ENCODE peak calls at places on chromosomes 4 and X, in eight cellular contexts. G is colonic mucosa; C is cardiac muscle cell; M is PC-3; T is pancreas; W is CD8-positive, alpha-beta T cell; S is breast epithelium; Y is transverse colon. X is an unnamed sample.

GRCh38 chrX:1394731-1395501 is 3.0 kb upstream of the SLC25A6 start:
- DNase-seq in S (no peak), W (no peak), C (no peak), T (no peak), Y (no peak), M (no peak), G (no peak), X (no peak)

GRCh38 chrX:45598841-45599240 is 398.2 kb upstream of the DIPK2B start:
- DNase-seq in M (no peak), G (no peak), T (no peak), C (no peak), W (no peak), Y (no peak), S (no peak), X (no peak)

GRCh38 chrX:119155416-119156035 is 27.9 kb upstream of the KIAA1210 start:
- DNase-seq in Y (peak), W (no peak), G (peak), T (no peak), C (no peak), M (peak), S (no peak), X (no peak)

GRCh38 chrX:132001127-132001526 is 22.0 kb upstream of the STK26 start:
- DNase-seq in S (no peak), W (no peak), G (no peak), T (no peak), Y (no peak), M (peak), C (no peak), X (no peak)

GRCh38 chr4:23959401-23960148 is 69.7 kb upstream of the PPARGC1A start:
- DNase-seq in Y (no peak), W (no peak), T (peak), C (no peak), S (no peak), M (no peak), G (no peak), X (no peak)

GRCh38 chr4:143260750-143261149 is 75.9 kb upstream of the GAB1 start:
- DNase-seq in G (no peak), C (no peak), M (no peak), T (no peak), S (no peak), W (no peak), Y (no peak), X (no peak)

GRCh38 chr4:40099010-40099409 is 42.4 kb downstream of the N4BP2 start:
- DNase-seq in Y (no peak), G (no peak), T (no peak), C (no peak), W (no peak), S (no peak), M (no peak), X (no peak)

GRCh38 chr4:111961806-111962205 is 183.4 kb upstream of the FAM241A start:
- DNase-seq in W (no peak), G (no peak), S (no peak), M (no peak), T (no peak), Y (no peak), C (no peak), X (no peak)

GRCh38 chrX:154512879-154513553 is 3.0 kb downstream of the FAM3A start:
- DNase-seq in S (no peak), W (no peak), C (no peak), Y (no peak), G (no peak), M (no peak), T (no peak), X (no peak)

GRCh38 chrX:44938111-44938510 is 65.1 kb downstream of the KDM6A start:
- DNase-seq in M (no peak), G (no peak), W (no peak), C (no peak), Y (no peak), T (no peak), S (no peak), X (no peak)

GRCh38 chr4:82372502-82372873 is 1.3 kb downstream of the HNRNPD start:
- DNase-seq in Y (peak), M (peak), C (peak), S (peak), G (peak), W (peak), T (peak), X (no peak)

GRCh38 chr4:54277691-54278090 is 48.6 kb downstream of the PDGFRA start:
- DNase-seq in T (peak), Y (no peak), S (no peak), M (peak), G (no peak), W (no peak), C (no peak), X (no peak)

GRCh38 chr4:128322986-128323385 is 35.4 kb upstream of the PGRMC2 start:
- DNase-seq in M (peak), C (no peak), Y (no peak), W (no peak), S (no peak), T (no peak), G (no peak), X (no peak)

GRCh38 chr4:25827373-25827772 is 35.4 kb downstream of the SEL1L3 start:
- DNase-seq in Y (no peak), W (no peak), M (no peak), G (no peak), S (no peak), C (no peak), T (no peak), X (no peak)

GRCh38 chr4:168551945-168552695 is 55.3 kb downstream of the PALLD start:
- DNase-seq in C (no peak), T (no peak), M (peak), G (no peak), Y (no peak), S (no peak), W (no peak), X (no peak)

GRCh38 chr4:140856692-140857091 is 100.5 kb upstream of the TBC1D9 start:
- DNase-seq in T (no peak), M (peak), G (no peak), W (no peak), S (peak), C (no peak), Y (no peak), X (no peak)

GRCh38 chrX:69019073-69019890 is 146.0 kb downstream of the PJA1 start:
- DNase-seq in T (no peak), M (no peak), S (no peak), G (no peak), Y (no peak), C (no peak), W (no peak), X (no peak)

GRCh38 chr4:17846256-17846655 is 35.5 kb downstream of the NCAPG start:
- DNase-seq in M (peak), G (no peak), C (no peak), T (no peak), Y (no peak), W (no peak), S (no peak), X (no peak)

GRCh38 chr4:13640149-13640671 is 12.7 kb upstream of the BOD1L1 start:
- DNase-seq in G (no peak), Y (no peak), T (no peak), M (peak), S (no peak), C (no peak), W (no peak), X (no peak)

GRCh38 chr4:73341454-73341853 is 62.6 kb upstream of the ALB start:
- DNase-seq in M (peak), C (peak), G (peak), T (peak), Y (peak), S (peak), W (no peak), X (peak)

GRCh38 chr4:98626350-98626749 is 32.1 kb downstream of the TSPAN5 start:
- DNase-seq in T (no peak), S (no peak), M (peak), Y (no peak), G (no peak), C (no peak), W (no peak), X (no peak)

GRCh38 chrX:150446995-150447394 is 83.9 kb downstream of the MAMLD1 start:
- DNase-seq in T (no peak), Y (no peak), C (no peak), S (no peak), G (no peak), M (no peak), W (no peak), X (no peak)

GRCh38 chr4:104017213-104017612 is 297.4 kb upstream of the TACR3 start:
- DNase-seq in C (no peak), T (no peak), M (no peak), G (no peak), W (no peak), S (no peak), Y (no peak), X (no peak)

GRCh38 chr4:60617731-60618130 is 582.4 kb upstream of the ADGRL3 start:
- DNase-seq in W (no peak), M (no peak), C (no peak), G (no peak), T (no peak), Y (no peak), S (no peak), X (no peak)

GRCh38 chr4:8599657-8600056 is 7.1 kb downstream of the CPZ start:
- DNase-seq in C (no peak), M (no peak), G (no peak), W (no peak), S (no peak), Y (no peak), T (no peak), X (no peak)

GRCh38 chr4:3366893-3367775 is 74.3 kb downstream of the RGS12 start:
- DNase-seq in W (no peak), Y (no peak), G (no peak), T (no peak), C (no peak), M (no peak), S (no peak), X (no peak)

GRCh38 chrX:154541896-154542722 is 4.5 kb downstream of the G6PD start:
- DNase-seq in M (peak), W (peak), Y (peak), C (no peak), S (peak), T (peak), G (peak), X (no peak)

GRCh38 chr4:55398966-55399365 is 3.2 kb downstream of the TMEM165 start:
- DNase-seq in W (no peak), Y (no peak), S (no peak), G (no peak), M (no peak), C (peak), T (no peak), X (no peak)

GRCh38 chr4:153146031-153146430 is 58.2 kb upstream of the TRIM2 start:
- DNase-seq in G (no peak), Y (no peak), C (no peak), M (no peak), T (no peak), W (no peak), S (no peak), X (no peak)

GRCh38 chrX:38052096-38052495 is 45.7 kb downstream of the SYTL5 start:
- DNase-seq in C (no peak), G (no peak), W (no peak), Y (no peak), T (no peak), S (no peak), M (peak), X (no peak)

GRCh38 chr4:161949941-161950725 is 213.7 kb downstream of the FSTL5 start:
- DNase-seq in C (no peak), S (no peak), Y (no peak), M (no peak), G (no peak), T (no peak), W (no peak), X (no peak)

GRCh38 chrX:27444093-27444908 is 18.8 kb downstream of the PPP4R3C start:
- DNase-seq in W (no peak), M (no peak), S (no peak), T (peak), G (no peak), C (no peak), Y (no peak), X (no peak)

GRCh38 chrX:45518552-45518951 is 317.9 kb upstream of the DIPK2B start:
- DNase-seq in M (no peak), T (no peak), G (no peak), W (no peak), S (no peak), Y (no peak), C (no peak), X (no peak)

GRCh38 chrX:22192419-22193086 is 80.2 kb upstream of the CBLL2 start:
- DNase-seq in S (peak), G (peak), M (peak), W (peak), Y (peak), T (peak), C (peak), X (no peak)

GRCh38 chr4:6177587-6178197 is 22.7 kb downstream of the JAKMIP1 start:
- DNase-seq in G (no peak), Y (peak), W (peak), T (no peak), S (no peak), M (no peak), C (no peak), X (no peak)

GRCh38 chr4:128793859-128794667 is 15.4 kb upstream of the JADE1 start:
- DNase-seq in S (no peak), T (no peak), C (no peak), W (no peak), G (no peak), Y (no peak), M (no peak), X (no peak)

GRCh38 chr4:78776729-78777555 is 792 bp downstream of the BMP2K start:
- DNase-seq in Y (peak), C (peak), S (peak), M (peak), W (peak), T (peak), G (peak), X (no peak)

GRCh38 chr4:78776031-78776728 is at the start of gene BMP2K:
- DNase-seq in C (peak), S (peak), T (peak), Y (peak), M (peak), W (peak), G (peak), X (peak)

GRCh38 chr4:78772526-78773084 is 3.5 kb upstream of the BMP2K start:
- DNase-seq in C (no peak), W (no peak), G (no peak), T (no peak), S (no peak), M (no peak), Y (no peak), X (no peak)

GRCh38 chr4:78775278-78776030 is 696 bp upstream of the BMP2K start:
- DNase-seq in T (peak), S (peak), C (peak), W (peak), M (peak), Y (peak), G (peak), X (peak)

GRCh38 chr4:78774395-78774794 is 1.8 kb upstream of the BMP2K start:
- DNase-seq in W (no peak), T (no peak), S (no peak), M (no peak), Y (no peak), G (no peak), C (no peak), X (no peak)
- H3K27ac ChIP-seq in W (no peak), T (no peak), S (no peak), M (no peak), Y (peak), G (peak), C (peak), X (no peak)

GRCh38 chr4:151537726-151538125 is 128.8 kb downstream of the FHIP1A start:
- DNase-seq in M (no peak), T (no peak), G (no peak), C (no peak), W (no peak), S (no peak), Y (no peak), X (no peak)
- H3K27ac ChIP-seq in M (no peak), T (no peak), G (no peak), C (no peak), W (no peak), S (no peak), Y (no peak), X (peak)

DNA sequence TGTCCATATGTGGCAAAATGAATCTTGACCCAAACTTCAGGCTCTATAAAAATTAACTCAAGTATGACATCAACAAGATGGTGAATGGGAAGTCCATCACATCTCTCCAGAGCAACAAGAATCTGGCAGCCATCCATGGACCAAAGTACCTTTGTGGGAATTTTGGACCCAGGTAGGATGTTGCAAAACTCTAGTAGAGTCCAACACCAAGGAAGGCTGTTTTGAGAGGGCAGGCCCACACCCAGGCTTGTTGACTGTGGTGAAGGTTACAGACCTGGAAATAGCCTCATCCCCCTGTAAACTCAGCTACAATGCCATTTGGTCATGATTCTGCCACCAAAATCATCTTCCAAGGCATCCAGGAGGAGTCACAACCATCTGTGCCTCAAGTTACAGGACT is 12.9 kb downstream of the DGAT2L6 start:
- DNase-seq in C (no peak), G (no peak), Y (no peak), M (no peak), W (no peak), S (no peak), T (no peak), X (no peak)
- H3K27ac ChIP-seq in C (no peak), G (no peak), Y (no peak), M (no peak), W (no peak), S (no peak), T (no peak), X (no peak)

GRCh38 chr4:186037692-186038658 is 31.0 kb upstream of the TLR3 start:
- DNase-seq in M (peak), T (peak), C (peak), Y (peak), W (no peak), G (peak), S (peak), X (peak)

GRCh38 chr4:186040316-186040715 is 28.6 kb upstream of the TLR3 start:
- DNase-seq in Y (no peak), S (no peak), M (no peak), T (no peak), C (no peak), G (no peak), W (no peak), X (no peak)

GRCh38 chr4:186037182-186037581 is 31.8 kb upstream of the TLR3 start:
- DNase-seq in Y (no peak), C (no peak), S (no peak), M (no peak), T (no peak), G (no peak), W (no peak), X (no peak)

GRCh38 chr4:186039697-186040096 is 29.3 kb upstream of the TLR3 start:
- DNase-seq in W (no peak), S (no peak), Y (no peak), M (peak), G (no peak), C (peak), T (no peak), X (no peak)
- H3K27ac ChIP-seq in W (no peak), S (no peak), Y (no peak), M (no peak), G (no peak), C (peak), T (no peak), X (no peak)

GRCh38 chr4:119832731-119833233 is 204.2 kb upstream of the PDE5A start:
- DNase-seq in Y (no peak), W (no peak), T (no peak), G (no peak), C (no peak), S (no peak), M (no peak), X (no peak)
- H3K27ac ChIP-seq in Y (no peak), W (no peak), T (no peak), G (no peak), C (no peak), S (no peak), M (no peak), X (no peak)

GRCh38 chr4:10006236-10006603 is 15.1 kb downstream of the SLC2A9 start:
- DNase-seq in G (peak), S (peak), Y (peak), M (peak), T (peak), C (no peak), W (no peak), X (no peak)

GRCh38 chr4:10007436-10007740 is 13.9 kb downstream of the SLC2A9 start:
- DNase-seq in T (no peak), Y (no peak), S (no peak), W (no peak), G (no peak), C (no peak), M (no peak), X (no peak)

GRCh38 chr4:10003666-10004065 is 17.6 kb downstream of the SLC2A9 start:
- DNase-seq in Y (no peak), T (no peak), M (no peak), C (no peak), G (no peak), S (no peak), W (no peak), X (no peak)

GRCh38 chr4:10006604-10007435 is 14.5 kb downstream of the SLC2A9 start:
- DNase-seq in C (no peak), Y (peak), G (peak), S (peak), T (peak), W (no peak), M (peak), X (no peak)

GRCh38 chr4:10005632-10006031 is 15.7 kb downstream of the SLC2A9 start:
- DNase-seq in S (no peak), Y (no peak), T (no peak), M (no peak), G (no peak), W (no peak), C (no peak), X (no peak)
- H3K27ac ChIP-seq in S (peak), Y (peak), T (peak), M (peak), G (peak), W (no peak), C (no peak), X (no peak)